ENCODE peak calls at places on chromosomes 6 and 20, in ten cellular contexts. J is psoas muscle; Y is upper lobe of left lung; G is HCT116; F is pancreas; S is CD4-positive, alpha-beta T cell; Z is GM23338; E is CD8-positive, alpha-beta T cell; N is heart left ventricle; D is Panc1. C is an unnamed sample.

GRCh38 chr20:50668798-50669197 is 22.5 kb downstream of the RIPOR3 start:
- ATAC-seq in J (no peak), Y (no peak), G (no peak), F (no peak), S (no peak), Z (no peak), E (no peak), N (no peak), D (no peak), C (no peak)

GRCh38 chr20:3919352-3919751 is 30.2 kb downstream of the PANK2 start:
- ATAC-seq in J (no peak), Y (no peak), G (no peak), F (no peak), S (no peak), Z (no peak), E (no peak), N (no peak), D (no peak), C (peak)

GRCh38 chr6:128560966-128561365 is 40.6 kb upstream of the PTPRK start:
- ATAC-seq in J (no peak), Y (no peak), G (no peak), F (no peak), S (no peak), Z (no peak), E (no peak), N (no peak), D (no peak), C (no peak)

GRCh38 chr6:667253-667927 is 10.5 kb upstream of the HUS1B start:
- ATAC-seq in J (no peak), Y (no peak), G (no peak), F (no peak), S (no peak), Z (no peak), E (no peak), N (no peak), D (no peak), C (no peak)

GRCh38 chr6:101478891-101479290 is 85.4 kb downstream of the GRIK2 start:
- ATAC-seq in J (no peak), Y (no peak), G (no peak), F (no peak), S (no peak), Z (no peak), E (no peak), N (no peak), D (no peak), C (no peak)

GRCh38 chr20:32681175-32682084 is 7.7 kb upstream of the C20orf203 start:
- ATAC-seq in J (no peak), Y (peak), G (peak), F (peak), S (no peak), Z (peak), E (no peak), N (peak), D (peak), C (no peak)

GRCh38 chr6:45445749-45446454 is 68.2 kb upstream of the SUPT3H start:
- ATAC-seq in J (peak), Y (peak), G (peak), F (peak), S (peak), Z (peak), E (peak), N (peak), D (peak), C (peak)

GRCh38 chr20:54028276-54029011 is 42.0 kb downstream of the BCAS1 start:
- ATAC-seq in J (no peak), Y (no peak), G (no peak), F (no peak), S (no peak), Z (no peak), E (no peak), N (no peak), D (no peak), C (no peak)

GRCh38 chr6:141482773-141483172 is 650.0 kb upstream of the GJE1 start:
- ATAC-seq in J (no peak), Y (no peak), G (no peak), F (no peak), S (no peak), Z (no peak), E (no peak), N (no peak), D (peak), C (no peak)

GRCh38 chr6:2658788-2659187 is 91.9 kb downstream of the MYLK4 start:
- ATAC-seq in J (peak), Y (no peak), G (peak), F (no peak), S (no peak), Z (no peak), E (no peak), N (no peak), D (no peak), C (no peak)

GRCh38 chr6:131917318-131917717 is 33.9 kb downstream of the CCN2 start:
- ATAC-seq in J (no peak), Y (no peak), G (no peak), F (no peak), S (no peak), Z (no peak), E (no peak), N (peak), D (no peak), C (no peak)

GRCh38 chr6:151284012-151284411 is 44.2 kb downstream of the AKAP12 start:
- ATAC-seq in J (no peak), Y (no peak), G (peak), F (no peak), S (no peak), Z (no peak), E (no peak), N (no peak), D (peak), C (no peak)

GRCh38 chr6:156883497-156884252 is 106.5 kb downstream of the ARID1B start:
- ATAC-seq in J (no peak), Y (peak), G (no peak), F (peak), S (peak), Z (peak), E (peak), N (peak), D (peak), C (no peak)

DNA sequence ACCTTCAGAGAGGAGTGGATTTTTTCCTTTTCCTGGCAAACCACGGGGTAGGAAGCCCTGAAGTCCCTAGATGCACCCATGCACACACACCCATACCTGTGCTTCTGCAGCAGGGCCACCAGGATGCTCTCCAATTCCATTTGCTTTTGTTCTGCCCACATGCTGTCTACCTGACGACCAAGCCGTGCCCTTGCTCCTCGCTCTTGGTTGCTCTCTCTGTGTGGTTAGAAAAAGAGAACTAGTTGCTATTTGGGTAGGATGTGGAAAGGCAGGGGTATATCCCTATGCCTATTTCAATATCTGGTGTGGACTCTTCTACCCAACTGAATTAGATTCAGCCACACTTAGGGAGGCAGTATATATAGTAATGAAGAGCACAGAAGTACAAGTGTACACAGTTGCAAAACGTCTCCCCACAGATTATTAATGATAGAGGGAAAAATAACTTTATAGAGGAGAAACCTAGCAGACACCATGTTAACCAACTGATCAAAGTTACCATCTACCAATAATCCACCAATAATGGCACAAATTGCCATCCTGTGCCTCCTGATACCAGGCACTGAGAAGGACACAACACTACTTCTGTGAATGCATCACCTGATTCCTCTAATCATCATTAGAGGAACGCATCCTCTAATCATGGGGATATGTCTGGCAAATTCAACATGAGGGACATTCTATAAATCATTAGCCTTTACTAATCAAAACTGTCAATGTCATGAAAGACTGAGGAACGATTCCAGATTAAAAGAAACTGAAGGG is 7.3 kb downstream of the GHRH start:
- ATAC-seq in J (no peak), Y (no peak), G (no peak), F (no peak), S (no peak), Z (no peak), E (no peak), N (no peak), D (no peak), C (no peak)
- TF ChIP-seq CTCF in J (no peak), Y (no peak), G (no peak), F (no peak), S (no peak), Z (no peak), E (no peak), N (no peak), D (no peak), C (no peak)

GRCh38 chr6:99789767-99790166 is 183.1 kb downstream of the PRDM13 start:
- ATAC-seq in J (no peak), Y (no peak), G (no peak), F (no peak), S (no peak), Z (no peak), E (no peak), N (no peak), D (no peak), C (no peak)

DNA sequence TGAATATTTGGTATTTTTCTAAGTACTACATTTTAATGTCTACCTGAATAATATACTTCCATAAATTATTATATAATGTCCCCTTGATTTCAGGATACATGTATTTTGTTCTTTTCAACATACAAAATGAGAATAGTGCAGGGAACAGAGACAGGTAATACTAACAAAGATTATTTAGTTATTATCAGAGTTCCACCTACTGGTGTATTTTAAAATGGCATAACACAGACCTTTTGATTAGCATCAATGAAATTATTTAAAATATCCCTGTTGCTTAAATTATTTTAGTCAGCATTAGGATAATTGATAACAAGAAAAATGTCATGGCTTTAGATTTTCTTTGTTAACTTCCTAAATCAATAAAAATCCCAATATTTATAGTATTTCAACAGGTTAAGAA is 184.0 kb downstream of the PRDM13 start:
- ATAC-seq in J (no peak), Y (no peak), G (no peak), F (no peak), S (no peak), Z (no peak), E (no peak), N (no peak), D (no peak), C (no peak)
- TF ChIP-seq CTCF in J (peak), Y (no peak), G (peak), F (no peak), S (no peak), Z (no peak), E (no peak), N (no peak), D (no peak), C (no peak)

GRCh38 chr6:111580826-111581505 is 24.7 kb downstream of the TRAF3IP2 start:
- ATAC-seq in J (peak), Y (no peak), G (no peak), F (no peak), S (no peak), Z (peak), E (no peak), N (peak), D (peak), C (peak)
- TF ChIP-seq CTCF in J (no peak), Y (no peak), G (no peak), F (no peak), S (no peak), Z (peak), E (no peak), N (no peak), D (no peak), C (no peak)

GRCh38 chr6:98039443-98039842 is 756.4 kb upstream of the MMS22L start:
- ATAC-seq in J (no peak), Y (no peak), G (no peak), F (no peak), S (no peak), Z (peak), E (no peak), N (no peak), D (no peak), C (no peak)

GRCh38 chr6:98041921-98042320 is 758.9 kb upstream of the MMS22L start:
- ATAC-seq in J (no peak), Y (no peak), G (no peak), F (no peak), S (no peak), Z (peak), E (no peak), N (no peak), D (no peak), C (no peak)

GRCh38 chr6:98037571-98037970 is 754.6 kb upstream of the MMS22L start:
- ATAC-seq in J (no peak), Y (no peak), G (no peak), F (no peak), S (no peak), Z (peak), E (no peak), N (no peak), D (no peak), C (no peak)

GRCh38 chr6:98041072-98041471 is 758.1 kb upstream of the MMS22L start:
- ATAC-seq in J (no peak), Y (no peak), G (no peak), F (no peak), S (no peak), Z (peak), E (no peak), N (no peak), D (no peak), C (no peak)

DNA sequence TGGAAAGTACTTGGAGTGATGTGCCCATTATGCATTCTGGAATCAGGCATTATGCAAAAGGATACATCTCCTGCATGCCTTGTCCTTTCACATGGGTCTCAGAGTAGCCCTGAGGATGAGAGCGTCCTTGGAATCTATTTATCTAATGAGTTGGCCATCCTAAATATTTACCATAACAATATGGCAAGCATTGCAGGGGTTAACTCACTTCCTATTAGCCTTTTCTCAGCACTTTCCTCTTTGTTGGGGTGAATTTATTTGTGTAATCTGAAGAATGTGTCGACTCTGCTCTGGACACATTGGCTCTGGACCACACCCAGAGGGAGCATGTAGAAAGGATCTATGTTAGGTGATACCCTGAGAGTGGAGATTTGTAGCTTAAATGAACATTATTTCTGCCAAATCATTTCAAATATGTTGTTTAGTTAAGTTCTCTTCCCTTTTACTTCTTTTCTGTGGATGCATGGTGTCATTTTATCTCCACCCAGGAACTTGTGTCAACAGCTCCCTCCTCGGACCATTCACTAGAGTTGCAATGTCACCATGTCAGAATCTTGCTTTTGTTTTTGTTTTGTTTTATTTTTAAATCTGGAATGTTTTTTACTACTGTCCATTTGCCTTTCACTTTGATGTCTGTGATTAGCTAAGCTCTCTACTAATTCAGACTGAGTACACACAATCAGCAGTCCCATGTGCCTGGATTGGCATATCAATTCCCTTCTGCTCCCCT is 757.0 kb upstream of the MMS22L start:
- ATAC-seq in J (no peak), Y (no peak), G (no peak), F (no peak), S (no peak), Z (peak), E (no peak), N (no peak), D (no peak), C (no peak)
- TF ChIP-seq CTCF in J (no peak), Y (no peak), G (peak), F (no peak), S (no peak), Z (peak), E (no peak), N (peak), D (no peak), C (no peak)

GRCh38 chr6:43926644-43927524 is 156.9 kb downstream of the VEGFA start:
- ATAC-seq in J (no peak), Y (peak), G (peak), F (peak), S (no peak), Z (peak), E (no peak), N (peak), D (peak), C (peak)

GRCh38 chr6:43924222-43924702 is 154.3 kb downstream of the VEGFA start:
- ATAC-seq in J (peak), Y (no peak), G (no peak), F (peak), S (peak), Z (no peak), E (peak), N (no peak), D (no peak), C (no peak)

GRCh38 chr6:43930440-43931154 is 160.6 kb downstream of the VEGFA start:
- ATAC-seq in J (no peak), Y (no peak), G (no peak), F (no peak), S (no peak), Z (no peak), E (no peak), N (no peak), D (no peak), C (no peak)

GRCh38 chr6:43929511-43929910 is 159.5 kb downstream of the VEGFA start:
- ATAC-seq in J (no peak), Y (no peak), G (no peak), F (no peak), S (no peak), Z (no peak), E (no peak), N (no peak), D (no peak), C (no peak)

GRCh38 chr6:43927525-43928210 is 157.7 kb downstream of the VEGFA start:
- ATAC-seq in J (no peak), Y (no peak), G (no peak), F (peak), S (no peak), Z (no peak), E (no peak), N (no peak), D (no peak), C (no peak)
- TF ChIP-seq CTCF in J (no peak), Y (no peak), G (no peak), F (no peak), S (no peak), Z (no peak), E (no peak), N (no peak), D (no peak), C (no peak)

GRCh38 chr20:63246490-63247284 is 7.6 kb downstream of the NKAIN4 start:
- ATAC-seq in J (peak), Y (peak), G (peak), F (peak), S (no peak), Z (peak), E (no peak), N (peak), D (no peak), C (no peak)
- TF ChIP-seq CTCF in J (no peak), Y (no peak), G (no peak), F (no peak), S (no peak), Z (peak), E (no peak), N (no peak), D (no peak), C (no peak)

GRCh38 chr6:56245903-56246351 is 1.5 kb downstream of the COL21A1 start:
- ATAC-seq in J (no peak), Y (no peak), G (no peak), F (no peak), S (no peak), Z (no peak), E (no peak), N (no peak), D (no peak), C (peak)

GRCh38 chr6:56244528-56245253 is 2.7 kb downstream of the COL21A1 start:
- ATAC-seq in J (no peak), Y (no peak), G (no peak), F (no peak), S (no peak), Z (no peak), E (no peak), N (no peak), D (no peak), C (no peak)

GRCh38 chr6:56246544-56246940 is 838 bp downstream of the COL21A1 start:
- ATAC-seq in J (peak), Y (no peak), G (no peak), F (peak), S (no peak), Z (peak), E (no peak), N (no peak), D (peak), C (no peak)

GRCh38 chr6:56247654-56248122 is 308 bp upstream of the COL21A1 start:
- ATAC-seq in J (no peak), Y (no peak), G (peak), F (no peak), S (no peak), Z (peak), E (no peak), N (no peak), D (peak), C (no peak)

GRCh38 chr6:56246941-56247653 is at the start of gene COL21A1:
- ATAC-seq in J (peak), Y (peak), G (peak), F (peak), S (no peak), Z (peak), E (no peak), N (peak), D (peak), C (peak)
- TF ChIP-seq CTCF in J (no peak), Y (no peak), G (peak), F (no peak), S (no peak), Z (peak), E (no peak), N (peak), D (peak), C (peak)

DNA sequence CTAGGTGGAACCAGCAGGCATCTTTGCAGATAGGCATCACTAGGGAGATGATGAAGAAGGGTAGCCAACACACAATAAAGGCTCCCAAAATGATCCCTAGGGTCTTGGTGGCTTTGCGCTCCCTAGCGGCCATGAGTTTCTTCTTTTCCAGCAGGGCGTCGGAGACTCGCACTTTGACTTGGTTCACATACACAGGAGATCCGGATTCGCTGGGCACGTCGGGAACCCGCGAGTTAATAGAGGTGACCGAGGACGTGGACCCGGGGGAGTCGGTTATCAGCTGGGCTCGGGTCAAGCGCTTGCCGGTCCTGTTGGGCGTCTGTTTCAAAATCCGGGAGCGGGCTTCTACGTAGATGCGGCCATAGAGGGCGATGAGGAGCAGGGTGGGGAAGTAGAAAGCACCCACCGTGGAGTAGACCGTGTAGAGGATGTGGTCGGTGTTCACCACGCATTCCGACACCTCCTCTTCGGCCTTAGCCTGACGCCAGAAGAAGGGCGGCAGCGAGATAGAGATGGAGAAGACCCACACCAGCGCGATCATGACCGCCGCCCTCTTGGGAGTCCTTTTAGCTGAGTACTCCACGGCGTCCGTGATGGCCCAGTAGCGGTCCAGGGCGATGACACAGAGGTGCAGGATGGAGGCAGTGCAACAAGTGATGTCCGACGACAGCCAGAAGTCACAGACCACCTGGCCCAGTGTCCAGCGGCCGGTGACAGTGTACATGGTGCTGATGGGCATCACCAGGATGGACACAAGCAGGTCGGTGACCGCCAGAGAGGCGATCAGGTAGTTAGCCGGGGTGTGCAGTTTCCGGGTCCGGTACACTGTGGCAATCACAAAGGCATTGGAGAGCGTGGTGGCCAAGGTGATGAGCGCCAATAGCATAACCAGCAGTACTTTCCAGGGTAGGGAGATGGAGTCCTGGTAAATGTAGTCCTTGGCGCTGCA is 658 bp downstream of the HTR1B start:
- ATAC-seq in J (no peak), Y (no peak), G (no peak), F (no peak), S (no peak), Z (peak), E (no peak), N (no peak), D (peak), C (peak)
- TF ChIP-seq CTCF in J (no peak), Y (no peak), G (no peak), F (no peak), S (no peak), Z (peak), E (no peak), N (no peak), D (peak), C (no peak)

C was measured in gastroesophageal sphincter.